ENCODE peak calls at places on chromosomes 16 and 17, in four cellular contexts. One of them, this sample, is unnamed. For H3K27me3 and H3K9me3, the result is how much of the 10 kb centered on the place peaks cover.

GRCh38 chr17:59371426-59372099 is 40.1 kb downstream of the YPEL2 start:
- DNase-seq in adrenal gland: peak
- DNase-seq in fibroblast of lung: no peak
- DNase-seq in upper lobe of left lung: no peak
- DNase-seq in this sample: no peak

GRCh38 chr17:68580236-68580903 is 20.8 kb downstream of the FAM20A start:
- DNase-seq in adrenal gland: peak
- DNase-seq in fibroblast of lung: peak
- DNase-seq in upper lobe of left lung: no peak
- DNase-seq in this sample: peak

GRCh38 chr17:8948462-8948861 is 17.0 kb downstream of the PIK3R5 start:
- DNase-seq in adrenal gland: no peak
- DNase-seq in fibroblast of lung: no peak
- DNase-seq in upper lobe of left lung: no peak
- DNase-seq in this sample: no peak

GRCh38 chr17:55495239-55495638 is 16.0 kb downstream of the SMIM36 start:
- DNase-seq in adrenal gland: no peak
- DNase-seq in fibroblast of lung: no peak
- DNase-seq in upper lobe of left lung: no peak
- DNase-seq in this sample: no peak

GRCh38 chr17:45235071-45236001 is 13.7 kb downstream of the FMNL1 start:
- DNase-seq in adrenal gland: peak
- DNase-seq in fibroblast of lung: peak
- DNase-seq in upper lobe of left lung: no peak
- DNase-seq in this sample: peak

GRCh38 chr16:80828495-80828894 is 24.1 kb upstream of the CDYL2 start:
- DNase-seq in adrenal gland: no peak
- DNase-seq in fibroblast of lung: no peak
- DNase-seq in upper lobe of left lung: no peak
- DNase-seq in this sample: no peak

GRCh38 chr17:42281571-42282096 is 5.4 kb upstream of the STAT5B start:
- DNase-seq in adrenal gland: peak
- DNase-seq in fibroblast of lung: no peak
- DNase-seq in upper lobe of left lung: no peak
- DNase-seq in this sample: peak

GRCh38 chr17:17151055-17151454 is 55.1 kb downstream of the PLD6 start:
- DNase-seq in adrenal gland: no peak
- DNase-seq in fibroblast of lung: peak
- DNase-seq in upper lobe of left lung: no peak
- DNase-seq in this sample: no peak

GRCh38 chr17:68399638-68400403 is 57.5 kb downstream of the WIPI1 start:
- DNase-seq in adrenal gland: peak
- DNase-seq in fibroblast of lung: peak
- DNase-seq in upper lobe of left lung: no peak
- DNase-seq in this sample: no peak

GRCh38 chr16:87560428-87561199 is 41.7 kb upstream of the JPH3 start:
- DNase-seq in adrenal gland: peak
- DNase-seq in fibroblast of lung: peak
- DNase-seq in upper lobe of left lung: peak
- DNase-seq in this sample: peak

GRCh38 chr17:42928714-42929496 is 28.3 kb downstream of the G6PC1 start:
- DNase-seq in adrenal gland: peak
- DNase-seq in fibroblast of lung: peak
- DNase-seq in upper lobe of left lung: no peak
- DNase-seq in this sample: no peak

GRCh38 chr16:21037736-21038135 is 112.9 kb downstream of the DNAH3 start:
- DNase-seq in adrenal gland: no peak
- DNase-seq in fibroblast of lung: no peak
- DNase-seq in upper lobe of left lung: no peak
- DNase-seq in this sample: no peak

GRCh38 chr16:578870-579405 is 9.2 kb downstream of the PIGQ start:
- DNase-seq in adrenal gland: peak
- DNase-seq in fibroblast of lung: peak
- DNase-seq in upper lobe of left lung: peak
- DNase-seq in this sample: peak

GRCh38 chr17:27384261-27384701 is 72.0 kb upstream of the KSR1 start:
- DNase-seq in adrenal gland: peak
- DNase-seq in fibroblast of lung: peak
- DNase-seq in upper lobe of left lung: no peak
- DNase-seq in this sample: no peak

GRCh38 chr17:64583055-64583454 is 76.3 kb downstream of the CEP95 start:
- DNase-seq in adrenal gland: no peak
- DNase-seq in fibroblast of lung: no peak
- DNase-seq in upper lobe of left lung: no peak
- DNase-seq in this sample: no peak

GRCh38 chr16:66508261-66508913 is 41.5 kb downstream of the TK2 start:
- DNase-seq in adrenal gland: no peak
- DNase-seq in fibroblast of lung: peak
- DNase-seq in upper lobe of left lung: no peak
- DNase-seq in this sample: no peak

GRCh38 chr17:63853260-63853659 is 10.8 kb upstream of the SMARCD2 start:
- DNase-seq in adrenal gland: no peak
- DNase-seq in fibroblast of lung: no peak
- DNase-seq in upper lobe of left lung: no peak
- DNase-seq in this sample: no peak

GRCh38 chr16:58586340-58587030 is 43.1 kb downstream of the CNOT1 start:
- DNase-seq in adrenal gland: no peak
- DNase-seq in fibroblast of lung: no peak
- DNase-seq in upper lobe of left lung: no peak
- DNase-seq in this sample: no peak

GRCh38 chr16:79607587-79607986 is 7.0 kb upstream of the MAF start:
- DNase-seq in adrenal gland: peak
- DNase-seq in fibroblast of lung: peak
- DNase-seq in upper lobe of left lung: no peak
- DNase-seq in this sample: no peak

GRCh38 chr17:40511667-40512221 is 10.3 kb upstream of the TNS4 start:
- DNase-seq in adrenal gland: no peak
- DNase-seq in fibroblast of lung: no peak
- DNase-seq in upper lobe of left lung: no peak
- DNase-seq in this sample: peak

GRCh38 chr17:56317351-56318208 is 164.3 kb downstream of the ANKFN1 start:
- DNase-seq in adrenal gland: no peak
- DNase-seq in fibroblast of lung: no peak
- DNase-seq in upper lobe of left lung: no peak
- DNase-seq in this sample: no peak

GRCh38 chr17:17042851-17043667 is 802 bp downstream of the MPRIP start:
- DNase-seq in adrenal gland: peak
- DNase-seq in fibroblast of lung: peak
- DNase-seq in upper lobe of left lung: peak
- DNase-seq in this sample: peak

GRCh38 chr16:4021070-4021779 is 95.0 kb downstream of the ADCY9 start:
- DNase-seq in adrenal gland: no peak
- DNase-seq in fibroblast of lung: no peak
- DNase-seq in upper lobe of left lung: no peak
- DNase-seq in this sample: peak

GRCh38 chr16:85354623-85355514 is 242.6 kb upstream of the CIBAR2 start:
- DNase-seq in adrenal gland: peak
- DNase-seq in fibroblast of lung: peak
- DNase-seq in upper lobe of left lung: no peak
- DNase-seq in this sample: peak

GRCh38 chr16:83968891-83969672 is 1.0 kb downstream of the NECAB2 start:
- DNase-seq in adrenal gland: no peak
- DNase-seq in fibroblast of lung: no peak
- DNase-seq in upper lobe of left lung: no peak
- DNase-seq in this sample: no peak

GRCh38 chr16:4114257-4115208 is 1.7 kb downstream of the ADCY9 start:
- DNase-seq in adrenal gland: no peak
- DNase-seq in fibroblast of lung: no peak
- DNase-seq in upper lobe of left lung: peak
- DNase-seq in this sample: peak

GRCh38 chr16:63921737-63922136 is 1200.1 kb downstream of the CDH11 start:
- DNase-seq in adrenal gland: no peak
- DNase-seq in fibroblast of lung: no peak
- DNase-seq in upper lobe of left lung: no peak
- DNase-seq in this sample: no peak

GRCh38 chr17:79813826-79814623 is 17.1 kb upstream of the CBX8 start:
- DNase-seq in adrenal gland: no peak
- DNase-seq in fibroblast of lung: no peak
- DNase-seq in upper lobe of left lung: peak
- DNase-seq in this sample: no peak
- H3K27me3 ChIP-seq in adrenal gland: half or more
- H3K27me3 ChIP-seq in fibroblast of lung: half or more
- H3K27me3 ChIP-seq in upper lobe of left lung: half or more
- H3K27me3 ChIP-seq in this sample: half or more

GRCh38 chr17:81110488-81111040 is 54.7 kb upstream of the PVALEF start:
- DNase-seq in adrenal gland: no peak
- DNase-seq in fibroblast of lung: no peak
- DNase-seq in upper lobe of left lung: no peak
- DNase-seq in this sample: no peak
- H3K9me3 ChIP-seq in adrenal gland: under half
- H3K9me3 ChIP-seq in fibroblast of lung: under half
- H3K9me3 ChIP-seq in upper lobe of left lung: under half
- H3K9me3 ChIP-seq in this sample: under half

GRCh38 chr17:14296511-14296910 is 4.4 kb upstream of the HS3ST3B1 start:
- DNase-seq in adrenal gland: no peak
- DNase-seq in fibroblast of lung: no peak
- DNase-seq in upper lobe of left lung: no peak
- DNase-seq in this sample: no peak

GRCh38 chr17:14299261-14300093 is 1.4 kb upstream of the HS3ST3B1 start:
- DNase-seq in adrenal gland: peak
- DNase-seq in fibroblast of lung: peak
- DNase-seq in upper lobe of left lung: peak
- DNase-seq in this sample: peak

GRCh38 chr17:14295676-14296075 is 5.2 kb upstream of the HS3ST3B1 start:
- DNase-seq in adrenal gland: no peak
- DNase-seq in fibroblast of lung: no peak
- DNase-seq in upper lobe of left lung: peak
- DNase-seq in this sample: no peak

GRCh38 chr17:14298221-14298994 is 2.5 kb upstream of the HS3ST3B1 start:
- DNase-seq in adrenal gland: no peak
- DNase-seq in fibroblast of lung: no peak
- DNase-seq in upper lobe of left lung: peak
- DNase-seq in this sample: no peak

DNA sequence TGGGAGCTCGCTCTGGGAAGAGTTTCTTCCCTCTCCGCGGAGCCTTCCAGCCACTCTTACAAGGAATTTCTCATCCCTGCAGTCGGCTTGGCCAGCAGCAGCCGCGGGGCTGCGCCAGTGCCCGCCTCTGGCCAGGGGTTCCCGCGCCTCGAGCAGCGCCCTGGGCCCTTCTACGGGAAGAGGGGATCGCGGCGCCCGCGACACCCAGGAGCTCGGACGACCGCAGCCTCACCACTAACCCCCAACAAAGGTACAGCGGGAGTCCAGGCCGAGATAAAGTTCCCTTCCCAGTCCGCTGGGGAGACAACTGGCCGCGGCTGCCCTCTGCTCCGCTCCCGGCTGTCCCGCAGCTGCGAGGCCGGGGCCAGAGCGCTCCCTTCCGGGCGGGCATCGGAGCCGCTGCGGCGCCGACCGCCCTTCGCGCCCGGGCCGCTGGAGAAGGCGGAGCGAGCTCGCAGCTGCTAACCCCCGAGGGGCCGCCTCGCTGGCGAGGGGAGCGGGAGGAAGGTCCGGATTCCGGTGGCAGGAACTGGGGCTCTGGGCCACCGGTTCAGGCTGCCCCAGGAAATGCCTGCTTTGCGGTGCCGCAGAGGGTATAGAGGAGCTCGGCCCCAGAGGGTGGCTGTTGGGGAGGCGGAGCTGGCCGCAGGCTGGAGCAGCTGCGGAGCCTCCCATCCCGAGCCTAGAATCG is 3.6 kb upstream of the HS3ST3B1 start:
- DNase-seq in adrenal gland: peak
- DNase-seq in fibroblast of lung: peak
- DNase-seq in upper lobe of left lung: peak
- DNase-seq in this sample: peak
- TF ChIP-seq CTCF in adrenal gland: no peak
- TF ChIP-seq CTCF in fibroblast of lung: peak
- TF ChIP-seq CTCF in upper lobe of left lung: no peak
- TF ChIP-seq CTCF in this sample: peak

DNA sequence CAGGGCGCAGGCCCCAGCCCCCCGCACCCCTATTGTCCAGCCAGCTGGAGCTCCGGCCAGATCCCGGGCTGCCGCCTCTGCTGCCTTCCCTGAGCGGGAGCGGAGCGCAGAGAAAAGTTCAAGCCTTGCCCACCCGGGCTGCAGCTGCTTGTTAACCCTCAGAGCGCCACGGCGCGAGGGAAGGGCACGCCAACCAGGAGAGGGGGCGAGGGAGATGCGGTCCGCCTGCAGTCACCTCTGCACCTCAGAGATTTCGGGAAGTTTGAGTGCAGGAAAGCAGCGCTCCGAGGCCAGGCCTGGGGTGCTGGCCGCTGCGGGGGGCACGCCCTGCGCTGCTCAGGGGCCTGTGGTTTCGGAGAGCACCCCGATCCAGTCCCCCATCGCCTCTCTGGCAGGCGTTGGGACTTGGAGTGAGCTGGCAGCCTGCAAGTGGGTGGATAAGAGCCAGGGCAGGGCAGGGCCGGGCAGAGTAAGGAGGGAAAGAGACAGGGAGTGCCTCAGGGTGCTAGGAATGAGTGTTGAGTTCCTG is 1.1 kb downstream of the CDH13 start:
- DNase-seq in adrenal gland: no peak
- DNase-seq in fibroblast of lung: no peak
- DNase-seq in upper lobe of left lung: peak
- DNase-seq in this sample: no peak
- H3K27me3 ChIP-seq in adrenal gland: under half
- H3K27me3 ChIP-seq in fibroblast of lung: under half
- H3K27me3 ChIP-seq in upper lobe of left lung: under half
- H3K27me3 ChIP-seq in this sample: under half

GRCh38 chr16:35140293-35140986 is 1681.0 kb downstream of the TP53TG3F start:
- DNase-seq in adrenal gland: no peak
- DNase-seq in fibroblast of lung: no peak
- DNase-seq in upper lobe of left lung: peak
- DNase-seq in this sample: peak

GRCh38 chr16:35142147-35142808 is 1682.9 kb downstream of the TP53TG3F start:
- DNase-seq in adrenal gland: no peak
- DNase-seq in fibroblast of lung: no peak
- DNase-seq in upper lobe of left lung: no peak
- DNase-seq in this sample: no peak

GRCh38 chr16:35144212-35144932 is 1685.0 kb downstream of the TP53TG3F start:
- DNase-seq in adrenal gland: no peak
- DNase-seq in fibroblast of lung: no peak
- DNase-seq in upper lobe of left lung: no peak
- DNase-seq in this sample: peak

GRCh38 chr16:35142809-35143192 is 1683.4 kb downstream of the TP53TG3F start:
- DNase-seq in adrenal gland: no peak
- DNase-seq in fibroblast of lung: no peak
- DNase-seq in upper lobe of left lung: no peak
- DNase-seq in this sample: peak

GRCh38 chr16:35141303-35141702 is 1681.9 kb downstream of the TP53TG3F start:
- DNase-seq in adrenal gland: no peak
- DNase-seq in fibroblast of lung: no peak
- DNase-seq in upper lobe of left lung: no peak
- DNase-seq in this sample: peak
- H3K9me3 ChIP-seq in adrenal gland: under half
- H3K9me3 ChIP-seq in fibroblast of lung: under half
- H3K9me3 ChIP-seq in upper lobe of left lung: under half
- H3K9me3 ChIP-seq in this sample: under half

GRCh38 chr17:50988427-50988826 is 122.3 kb upstream of the TOB1 start:
- DNase-seq in adrenal gland: no peak
- DNase-seq in fibroblast of lung: no peak
- DNase-seq in upper lobe of left lung: no peak
- DNase-seq in this sample: no peak

GRCh38 chr17:50986989-50987660 is 121.0 kb upstream of the TOB1 start:
- DNase-seq in adrenal gland: no peak
- DNase-seq in fibroblast of lung: peak
- DNase-seq in upper lobe of left lung: no peak
- DNase-seq in this sample: no peak

GRCh38 chr17:50993544-50993943 is 127.1 kb downstream of the SPAG9 start:
- DNase-seq in adrenal gland: no peak
- DNase-seq in fibroblast of lung: no peak
- DNase-seq in upper lobe of left lung: no peak
- DNase-seq in this sample: no peak

GRCh38 chr17:50989149-50989548 is 123.0 kb upstream of the TOB1 start:
- DNase-seq in adrenal gland: no peak
- DNase-seq in fibroblast of lung: no peak
- DNase-seq in upper lobe of left lung: no peak
- DNase-seq in this sample: no peak
- TF ChIP-seq CTCF in adrenal gland: no peak
- TF ChIP-seq CTCF in fibroblast of lung: no peak
- TF ChIP-seq CTCF in upper lobe of left lung: no peak
- TF ChIP-seq CTCF in this sample: no peak

This sample was measured in upper lobe of right lung.